ENCODE peak calls at places on chromosome 14, in five cellular contexts. I, V, R, L and A are unnamed samples.

GRCh38 chr14:55117816-55118441 is 11.1 kb upstream of the LGALS3 start:
- DNase-seq in I (no peak), V (no peak), R (no peak), L (peak), A (no peak)

GRCh38 chr14:60734465-60735242 is at the start of gene MNAT1:
- DNase-seq in I (peak), V (peak), R (peak), L (peak), A (peak)

GRCh38 chr14:104377256-104377655 is 202.3 kb upstream of the C14orf180 start:
- DNase-seq in I (no peak), V (no peak), R (no peak), L (no peak), A (no peak)

GRCh38 chr14:93114713-93115068 is 1.0 kb downstream of the ITPK1 start:
- DNase-seq in I (no peak), V (no peak), R (no peak), L (no peak), A (no peak)

GRCh38 chr14:104813286-104813685 is 12.4 kb downstream of the ZBTB42 start:
- DNase-seq in I (no peak), V (no peak), R (no peak), L (no peak), A (no peak)

GRCh38 chr14:102777711-102778615 is 714 bp downstream of the TRAF3 start:
- DNase-seq in I (no peak), V (peak), R (no peak), L (peak), A (peak)

GRCh38 chr14:103056322-103057027 is 874 bp downstream of the CDC42BPB start:
- DNase-seq in I (peak), V (peak), R (no peak), L (peak), A (peak)

GRCh38 chr14:79661762-79662161 is 549.5 kb downstream of the DIO2 start:
- DNase-seq in I (no peak), V (no peak), R (no peak), L (no peak), A (no peak)

GRCh38 chr14:52106853-52107252 is 38.0 kb upstream of the NID2 start:
- DNase-seq in I (no peak), V (no peak), R (no peak), L (no peak), A (no peak)

GRCh38 chr14:52110441-52111086 is 41.7 kb upstream of the NID2 start:
- DNase-seq in I (no peak), V (no peak), R (no peak), L (no peak), A (no peak)

GRCh38 chr14:52112336-52113018 is 43.6 kb upstream of the NID2 start:
- DNase-seq in I (no peak), V (no peak), R (no peak), L (no peak), A (no peak)

GRCh38 chr14:52115286-52115685 is 46.4 kb upstream of the NID2 start:
- DNase-seq in I (no peak), V (no peak), R (no peak), L (no peak), A (no peak)

DNA sequence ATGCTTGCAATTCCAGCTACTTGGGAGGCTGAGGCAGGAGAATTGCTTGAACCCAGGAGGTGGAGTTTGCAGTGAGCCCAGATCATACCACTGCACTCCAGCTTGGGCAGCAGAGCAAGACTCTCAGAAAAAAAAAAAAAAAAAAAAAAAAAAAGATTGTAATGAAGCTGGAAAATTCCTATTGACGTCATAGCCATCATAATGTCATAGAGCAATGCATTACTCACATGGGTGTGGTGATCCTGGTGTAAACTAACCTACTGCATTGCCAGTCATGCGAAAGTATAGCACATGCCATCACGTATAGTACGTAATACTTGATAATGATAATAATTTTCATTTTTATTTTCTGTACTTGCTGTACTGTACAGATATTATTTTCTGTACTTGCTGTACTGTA is 42.7 kb upstream of the NID2 start:
- DNase-seq in I (no peak), V (no peak), R (peak), L (no peak), A (no peak)
- TF ChIP-seq JUND in I (no peak), V (no peak), R (no peak), L (no peak), A (no peak)

GRCh38 chr14:67942311-67942710 is 122.7 kb downstream of the RAD51B start:
- DNase-seq in I (no peak), V (no peak), R (no peak), L (no peak), A (no peak)

GRCh38 chr14:67940476-67940875 is 120.9 kb downstream of the RAD51B start:
- DNase-seq in I (no peak), V (no peak), R (no peak), L (no peak), A (no peak)

GRCh38 chr14:67941456-67942018 is 122.0 kb downstream of the RAD51B start:
- DNase-seq in I (no peak), V (no peak), R (no peak), L (no peak), A (peak)

GRCh38 chr14:67938046-67938445 is 118.5 kb downstream of the RAD51B start:
- DNase-seq in I (no peak), V (no peak), R (no peak), L (no peak), A (no peak)

DNA sequence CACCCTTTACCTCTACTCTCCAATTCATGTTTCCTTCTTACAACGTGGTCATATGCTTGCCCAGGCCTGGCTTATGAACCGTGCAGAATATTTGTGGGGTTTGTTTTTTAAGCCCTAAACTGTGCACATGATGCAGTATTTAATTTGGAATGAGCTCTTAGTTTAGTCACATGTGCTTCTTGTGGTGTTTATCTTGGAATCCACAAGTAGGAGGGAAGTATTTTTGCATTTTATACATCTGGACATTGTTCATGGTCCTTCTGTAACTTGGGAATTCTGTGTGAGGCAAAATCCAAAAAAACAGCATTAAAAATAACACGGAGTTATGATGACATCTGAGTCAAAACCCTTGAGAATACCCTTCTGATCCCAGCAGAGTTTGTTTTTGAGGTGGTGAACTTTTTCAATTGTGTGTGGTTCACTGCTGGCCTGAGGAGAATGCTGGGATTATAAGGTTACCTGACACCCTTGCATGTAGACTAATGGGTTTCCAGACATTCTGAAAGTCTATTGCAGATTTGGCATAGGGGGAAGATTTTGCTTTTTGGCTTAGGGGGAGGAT is 121.4 kb downstream of the RAD51B start:
- DNase-seq in I (no peak), V (no peak), R (no peak), L (no peak), A (no peak)
- TF ChIP-seq JUND in I (no peak), V (no peak), R (no peak), L (no peak), A (no peak)

GRCh38 chr14:64539186-64539552 is 1.4 kb upstream of the HSPA2 start:
- DNase-seq in I (no peak), V (no peak), R (no peak), L (no peak), A (no peak)

GRCh38 chr14:64541261-64541970 is 875 bp downstream of the HSPA2 start:
- DNase-seq in I (peak), V (no peak), R (no peak), L (no peak), A (no peak)

GRCh38 chr14:64531567-64531966 is 9.0 kb upstream of the HSPA2 start:
- DNase-seq in I (no peak), V (no peak), R (no peak), L (no peak), A (no peak)

GRCh38 chr14:64540208-64541202 is at the start of gene HSPA2:
- DNase-seq in I (peak), V (peak), R (peak), L (no peak), A (peak)

DNA sequence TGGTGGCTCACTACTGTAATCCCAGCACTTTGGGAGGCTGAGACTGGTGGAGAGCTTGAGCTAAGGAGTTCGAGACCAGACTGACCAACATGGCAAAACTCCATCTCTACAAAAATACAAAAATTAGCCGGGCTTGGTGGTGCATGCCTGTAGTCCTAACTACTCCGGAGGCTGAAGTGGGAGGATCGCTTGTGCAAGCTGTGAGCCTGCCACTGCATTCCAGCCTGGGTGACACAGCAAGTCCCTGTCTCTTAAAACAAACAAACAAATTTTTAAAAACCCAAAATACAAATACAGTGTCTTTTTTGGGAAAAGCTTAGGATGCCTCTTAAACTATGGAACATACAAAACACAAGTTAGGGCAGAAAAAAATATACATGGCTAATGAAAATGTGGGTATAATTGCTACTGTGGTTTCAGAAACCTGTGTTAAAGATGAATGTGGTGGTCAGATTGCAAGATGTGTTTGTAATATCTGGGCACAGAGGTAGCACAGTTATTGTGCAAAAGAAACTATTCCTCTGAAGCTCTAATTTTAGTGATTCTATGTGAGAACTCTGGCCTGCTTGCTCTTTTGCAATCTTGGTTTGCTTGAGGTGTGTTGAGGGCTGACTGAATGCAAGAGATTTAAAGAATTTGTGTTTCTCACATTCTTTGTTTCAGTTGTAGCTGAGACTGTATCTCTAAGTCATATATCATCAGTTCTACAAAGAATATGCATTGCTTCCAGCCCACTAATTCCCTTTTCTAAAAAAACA is 3.9 kb upstream of the HSPA2 start:
- DNase-seq in I (no peak), V (no peak), R (no peak), L (no peak), A (no peak)
- TF ChIP-seq JUND in I (no peak), V (no peak), R (no peak), L (no peak), A (no peak)

DNA sequence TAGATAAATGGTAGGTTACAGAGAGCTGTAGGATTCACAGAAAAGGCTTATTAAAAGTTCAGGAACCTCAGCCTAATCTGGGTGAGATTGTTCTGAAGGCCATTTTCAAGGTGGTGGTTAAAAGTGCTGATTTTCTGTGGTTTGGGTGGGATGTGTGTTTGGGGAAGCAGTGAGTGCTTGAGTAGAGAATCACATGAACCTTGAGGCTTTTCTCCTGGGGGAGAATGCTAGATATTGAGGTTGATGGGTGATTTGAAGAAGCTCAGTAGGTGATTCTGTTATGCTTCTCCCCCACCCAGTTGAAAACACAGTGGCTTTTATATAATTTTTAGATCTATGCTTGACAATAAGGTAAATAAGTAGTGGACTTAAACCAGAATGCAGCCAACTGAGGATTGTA is 420.9 kb downstream of the PCNX1 start:
- DNase-seq in I (no peak), V (no peak), R (no peak), L (no peak), A (no peak)
- TF ChIP-seq JUND in I (no peak), V (no peak), R (no peak), L (no peak), A (no peak)

GRCh38 chr14:58085877-58086276 is 66.1 kb downstream of the ARMH4 start:
- DNase-seq in I (no peak), V (no peak), R (no peak), L (no peak), A (no peak)

GRCh38 chr14:58082011-58082410 is 70.0 kb downstream of the ARMH4 start:
- DNase-seq in I (no peak), V (no peak), R (no peak), L (no peak), A (no peak)

GRCh38 chr14:58078471-58078870 is 73.5 kb downstream of the ARMH4 start:
- DNase-seq in I (no peak), V (no peak), R (no peak), L (no peak), A (no peak)

GRCh38 chr14:58078068-58078467 is 73.9 kb downstream of the ARMH4 start:
- DNase-seq in I (no peak), V (no peak), R (no peak), L (no peak), A (no peak)

DNA sequence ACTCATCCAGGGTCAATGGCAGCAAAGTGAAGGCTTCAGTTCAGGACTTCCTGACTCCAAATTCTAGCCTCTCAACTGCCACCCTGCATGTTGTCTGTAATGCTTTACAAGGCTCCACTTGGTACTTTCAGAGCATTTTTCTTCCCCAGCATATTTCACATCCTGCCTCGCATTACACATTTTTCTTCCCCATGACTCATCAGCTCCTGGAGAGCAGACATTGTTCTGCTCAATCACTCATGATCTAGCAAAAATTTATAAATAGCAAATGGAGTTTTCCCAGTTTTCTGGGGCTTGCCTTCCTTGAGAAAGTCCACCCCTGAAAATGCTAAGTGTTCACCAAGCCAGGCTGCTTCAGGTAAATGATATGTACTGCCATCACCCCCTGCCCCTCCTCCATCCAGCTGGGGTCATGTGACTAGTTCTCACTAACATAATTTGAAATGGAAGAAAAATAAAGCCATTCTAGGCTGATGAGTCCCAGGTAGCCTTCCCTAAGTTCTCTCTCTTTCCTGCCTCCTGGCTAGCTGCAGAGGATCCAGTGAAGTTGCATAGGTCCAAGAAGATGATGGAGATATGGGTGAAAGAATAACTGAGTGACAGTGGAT is 69.4 kb downstream of the ARMH4 start:
- DNase-seq in I (no peak), V (no peak), R (peak), L (peak), A (no peak)
- TF ChIP-seq JUND in I (no peak), V (peak), R (peak), L (peak), A (no peak)

DNA sequence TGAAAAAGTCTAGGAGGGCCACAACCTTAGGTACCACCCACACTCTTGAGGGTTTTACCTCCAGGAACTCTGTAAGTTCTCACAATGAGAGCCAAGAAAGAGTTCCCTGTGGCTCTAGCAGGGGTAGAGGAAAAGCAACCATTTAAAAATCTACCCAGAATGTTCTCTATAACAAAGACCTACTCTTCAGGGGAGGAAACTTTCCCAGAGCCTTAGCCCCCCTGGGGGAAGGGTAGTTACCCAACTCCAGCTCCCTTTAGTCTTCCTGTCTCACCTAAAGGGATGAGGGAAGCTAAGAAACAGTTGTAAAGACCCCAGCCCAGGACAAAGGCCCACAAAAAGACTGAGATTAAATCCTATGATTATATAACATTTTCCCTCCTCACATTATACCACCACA is 46.2 kb upstream of the JDP2 start:
- DNase-seq in I (no peak), V (no peak), R (no peak), L (no peak), A (no peak)
- TF ChIP-seq JUND in I (no peak), V (no peak), R (no peak), L (no peak), A (no peak)